ENCODE peak calls at places on chromosomes 12 and 14, in eight cellular contexts. One of them, this sample, is unnamed.

GRCh38 chr14:88189040-88189839 is 133.8 kb downstream of the KCNK10 start:
- DNase-seq in AG04450: peak
- DNase-seq in HepG2: peak
- DNase-seq in CD4-positive, CD25-positive, alpha-beta regulatory T cell: peak
- DNase-seq in CD4-positive, alpha-beta memory T cell: peak
- DNase-seq in stomach: peak
- DNase-seq in heart left ventricle: peak
- DNase-seq in H9: peak
- DNase-seq in this sample: peak

GRCh38 chr14:95300002-95300696 is 19.6 kb downstream of the CLMN start:
- DNase-seq in CD4-positive, alpha-beta memory T cell: no peak
- DNase-seq in CD4-positive, CD25-positive, alpha-beta regulatory T cell: no peak
- DNase-seq in heart left ventricle: no peak
- DNase-seq in HepG2: peak
- DNase-seq in stomach: no peak
- DNase-seq in H9: no peak
- DNase-seq in AG04450: no peak
- DNase-seq in this sample: no peak

GRCh38 chr12:107749094-107749493 is 11.8 kb downstream of the PRDM4 start:
- DNase-seq in CD4-positive, alpha-beta memory T cell: no peak
- DNase-seq in AG04450: no peak
- DNase-seq in heart left ventricle: no peak
- DNase-seq in HepG2: no peak
- DNase-seq in H9: no peak
- DNase-seq in CD4-positive, CD25-positive, alpha-beta regulatory T cell: no peak
- DNase-seq in stomach: no peak
- DNase-seq in this sample: peak

GRCh38 chr12:52189376-52190174 is 2.2 kb downstream of the KRT80 start:
- DNase-seq in stomach: no peak
- DNase-seq in HepG2: no peak
- DNase-seq in CD4-positive, alpha-beta memory T cell: no peak
- DNase-seq in AG04450: no peak
- DNase-seq in H9: no peak
- DNase-seq in CD4-positive, CD25-positive, alpha-beta regulatory T cell: no peak
- DNase-seq in heart left ventricle: no peak
- DNase-seq in this sample: no peak

GRCh38 chr12:52865090-52865944 is 16.5 kb upstream of the KRT78 start:
- DNase-seq in AG04450: peak
- DNase-seq in CD4-positive, CD25-positive, alpha-beta regulatory T cell: no peak
- DNase-seq in stomach: peak
- DNase-seq in heart left ventricle: peak
- DNase-seq in CD4-positive, alpha-beta memory T cell: no peak
- DNase-seq in HepG2: peak
- DNase-seq in H9: peak
- DNase-seq in this sample: no peak

GRCh38 chr14:50763386-50764007 is 67.5 kb downstream of the NIN start:
- DNase-seq in H9: no peak
- DNase-seq in CD4-positive, alpha-beta memory T cell: no peak
- DNase-seq in HepG2: no peak
- DNase-seq in stomach: peak
- DNase-seq in AG04450: peak
- DNase-seq in heart left ventricle: no peak
- DNase-seq in CD4-positive, CD25-positive, alpha-beta regulatory T cell: no peak
- DNase-seq in this sample: no peak

GRCh38 chr12:14958361-14959125 is 2.9 kb downstream of the ARHGDIB start:
- DNase-seq in CD4-positive, CD25-positive, alpha-beta regulatory T cell: no peak
- DNase-seq in HepG2: no peak
- DNase-seq in AG04450: no peak
- DNase-seq in H9: no peak
- DNase-seq in stomach: no peak
- DNase-seq in CD4-positive, alpha-beta memory T cell: no peak
- DNase-seq in heart left ventricle: no peak
- DNase-seq in this sample: no peak

GRCh38 chr14:54703724-54704123 is 136.8 kb downstream of the SAMD4A start:
- DNase-seq in CD4-positive, CD25-positive, alpha-beta regulatory T cell: no peak
- DNase-seq in H9: no peak
- DNase-seq in AG04450: no peak
- DNase-seq in heart left ventricle: no peak
- DNase-seq in HepG2: no peak
- DNase-seq in stomach: no peak
- DNase-seq in CD4-positive, alpha-beta memory T cell: no peak
- DNase-seq in this sample: no peak

GRCh38 chr14:64604854-64605253 is 55.1 kb downstream of the PPP1R36 start:
- DNase-seq in H9: no peak
- DNase-seq in CD4-positive, alpha-beta memory T cell: no peak
- DNase-seq in AG04450: no peak
- DNase-seq in heart left ventricle: no peak
- DNase-seq in stomach: no peak
- DNase-seq in HepG2: no peak
- DNase-seq in CD4-positive, CD25-positive, alpha-beta regulatory T cell: no peak
- DNase-seq in this sample: peak

GRCh38 chr12:131755305-131756113 is 44.6 kb downstream of the SFSWAP start:
- DNase-seq in CD4-positive, CD25-positive, alpha-beta regulatory T cell: peak
- DNase-seq in CD4-positive, alpha-beta memory T cell: no peak
- DNase-seq in AG04450: no peak
- DNase-seq in HepG2: peak
- DNase-seq in H9: peak
- DNase-seq in heart left ventricle: no peak
- DNase-seq in stomach: no peak
- DNase-seq in this sample: no peak

GRCh38 chr14:91261115-91261514 is 16.6 kb upstream of the GPR68 start:
- DNase-seq in CD4-positive, alpha-beta memory T cell: peak
- DNase-seq in stomach: no peak
- DNase-seq in AG04450: no peak
- DNase-seq in heart left ventricle: no peak
- DNase-seq in H9: no peak
- DNase-seq in HepG2: no peak
- DNase-seq in CD4-positive, CD25-positive, alpha-beta regulatory T cell: no peak
- DNase-seq in this sample: no peak

GRCh38 chr14:90408713-90409112 is 11.9 kb downstream of the CALM1 start:
- DNase-seq in heart left ventricle: no peak
- DNase-seq in HepG2: no peak
- DNase-seq in CD4-positive, alpha-beta memory T cell: no peak
- DNase-seq in AG04450: no peak
- DNase-seq in CD4-positive, CD25-positive, alpha-beta regulatory T cell: no peak
- DNase-seq in H9: no peak
- DNase-seq in stomach: no peak
- DNase-seq in this sample: no peak

GRCh38 chr12:22658214-22658613 is 33.2 kb downstream of the ETNK1 start:
- DNase-seq in CD4-positive, CD25-positive, alpha-beta regulatory T cell: no peak
- DNase-seq in stomach: no peak
- DNase-seq in CD4-positive, alpha-beta memory T cell: no peak
- DNase-seq in HepG2: no peak
- DNase-seq in H9: no peak
- DNase-seq in heart left ventricle: no peak
- DNase-seq in AG04450: peak
- DNase-seq in this sample: peak

GRCh38 chr12:31965090-31965489 is 5.9 kb downstream of the RESF1 start:
- DNase-seq in heart left ventricle: no peak
- DNase-seq in HepG2: no peak
- DNase-seq in CD4-positive, CD25-positive, alpha-beta regulatory T cell: no peak
- DNase-seq in CD4-positive, alpha-beta memory T cell: peak
- DNase-seq in H9: no peak
- DNase-seq in stomach: no peak
- DNase-seq in AG04450: no peak
- DNase-seq in this sample: no peak

DNA sequence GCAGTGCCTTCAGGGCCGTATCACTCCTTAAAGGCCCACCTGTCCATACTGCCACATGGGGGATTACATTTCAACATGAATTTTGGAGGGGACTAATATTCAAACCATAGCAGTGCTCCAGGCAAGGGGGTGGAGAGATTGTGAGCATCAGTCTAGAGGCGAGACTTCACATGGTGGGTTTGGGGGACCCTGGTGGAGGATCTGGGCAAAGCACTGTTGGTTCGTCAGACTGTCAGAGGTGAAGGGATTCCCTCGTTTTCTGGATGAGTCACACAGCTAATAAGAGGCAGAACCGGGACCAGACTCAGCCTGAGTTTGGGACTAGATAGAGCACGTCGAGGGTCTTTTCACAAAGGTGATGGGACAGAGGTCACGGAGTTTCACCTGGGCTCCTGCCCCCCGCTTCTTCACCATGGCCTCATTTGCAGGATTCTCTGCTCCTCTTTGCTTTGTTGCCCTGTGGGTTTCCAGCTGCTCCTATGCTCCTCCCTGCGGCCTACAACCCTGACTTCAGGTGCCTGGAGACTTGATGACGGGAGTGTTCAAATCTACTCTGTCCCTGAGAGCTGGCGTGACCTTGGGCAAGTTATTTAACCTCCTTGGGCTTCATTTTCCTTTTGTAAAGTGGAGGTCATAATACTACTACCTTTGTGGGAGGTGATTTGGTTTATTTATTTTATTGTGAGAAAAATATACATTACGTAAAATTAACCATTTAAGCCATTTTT is 41.5 kb downstream of the TEAD4 start:
- DNase-seq in CD4-positive, alpha-beta memory T cell: no peak
- DNase-seq in stomach: no peak
- DNase-seq in H9: no peak
- DNase-seq in AG04450: no peak
- DNase-seq in HepG2: peak
- DNase-seq in heart left ventricle: no peak
- DNase-seq in CD4-positive, CD25-positive, alpha-beta regulatory T cell: no peak
- DNase-seq in this sample: no peak
- H3K27ac ChIP-seq in CD4-positive, alpha-beta memory T cell: no peak
- H3K27ac ChIP-seq in stomach: no peak
- H3K27ac ChIP-seq in H9: no peak
- H3K27ac ChIP-seq in AG04450: no peak
- H3K27ac ChIP-seq in HepG2: no peak
- H3K27ac ChIP-seq in heart left ventricle: no peak
- H3K27ac ChIP-seq in CD4-positive, CD25-positive, alpha-beta regulatory T cell: no peak
- H3K27ac ChIP-seq in this sample: no peak

DNA sequence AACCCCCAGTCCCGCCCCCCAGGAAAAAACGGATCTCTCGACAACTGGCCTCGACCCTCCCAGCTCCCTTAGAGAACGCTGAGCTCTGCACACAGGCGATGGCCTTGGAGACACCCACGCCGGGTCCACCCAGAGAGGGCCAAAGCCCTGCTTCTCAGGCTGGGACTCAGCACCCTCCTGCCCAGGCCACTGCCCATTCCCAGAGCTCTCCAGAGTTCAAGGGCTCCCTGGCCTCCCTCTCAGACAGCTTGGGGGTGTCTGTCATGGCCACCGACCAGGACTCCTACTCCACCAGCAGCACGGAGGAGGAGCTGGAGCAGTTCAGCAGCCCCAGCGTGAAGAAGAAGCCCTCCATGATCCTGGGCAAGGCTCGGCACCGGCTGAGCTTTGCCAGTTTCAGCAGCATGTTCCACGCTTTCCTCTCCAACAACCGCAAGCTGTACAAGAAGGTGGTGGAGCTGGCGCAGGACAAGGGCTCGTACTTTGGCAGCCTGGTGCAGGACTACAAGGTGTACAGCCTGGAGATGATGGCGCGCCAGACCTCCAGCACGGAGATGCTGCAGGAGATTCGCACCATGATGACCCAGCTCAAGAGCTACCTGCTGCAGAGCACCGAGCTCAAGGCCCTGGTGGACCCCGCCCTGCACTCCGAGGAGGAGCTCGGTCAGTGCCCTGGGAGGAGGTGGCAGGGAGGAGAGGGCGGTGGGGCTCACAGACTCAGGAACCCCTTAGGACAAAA is 95.8 kb downstream of the LGMN start:
- DNase-seq in heart left ventricle: no peak
- DNase-seq in HepG2: no peak
- DNase-seq in AG04450: no peak
- DNase-seq in H9: no peak
- DNase-seq in stomach: no peak
- DNase-seq in CD4-positive, alpha-beta memory T cell: no peak
- DNase-seq in CD4-positive, CD25-positive, alpha-beta regulatory T cell: peak
- DNase-seq in this sample: no peak
- H3K27ac ChIP-seq in heart left ventricle: peak
- H3K27ac ChIP-seq in HepG2: no peak
- H3K27ac ChIP-seq in AG04450: no peak
- H3K27ac ChIP-seq in H9: no peak
- H3K27ac ChIP-seq in stomach: peak
- H3K27ac ChIP-seq in CD4-positive, alpha-beta memory T cell: peak
- H3K27ac ChIP-seq in CD4-positive, CD25-positive, alpha-beta regulatory T cell: peak
- H3K27ac ChIP-seq in this sample: no peak

GRCh38 chr14:82420874-82421273 is 887.2 kb upstream of the SEL1L start:
- DNase-seq in HepG2: no peak
- DNase-seq in AG04450: no peak
- DNase-seq in CD4-positive, alpha-beta memory T cell: no peak
- DNase-seq in CD4-positive, CD25-positive, alpha-beta regulatory T cell: no peak
- DNase-seq in stomach: no peak
- DNase-seq in H9: no peak
- DNase-seq in heart left ventricle: no peak
- DNase-seq in this sample: no peak
- H3K27ac ChIP-seq in HepG2: no peak
- H3K27ac ChIP-seq in AG04450: no peak
- H3K27ac ChIP-seq in CD4-positive, alpha-beta memory T cell: no peak
- H3K27ac ChIP-seq in CD4-positive, CD25-positive, alpha-beta regulatory T cell: no peak
- H3K27ac ChIP-seq in stomach: no peak
- H3K27ac ChIP-seq in H9: no peak
- H3K27ac ChIP-seq in heart left ventricle: no peak
- H3K27ac ChIP-seq in this sample: no peak

DNA sequence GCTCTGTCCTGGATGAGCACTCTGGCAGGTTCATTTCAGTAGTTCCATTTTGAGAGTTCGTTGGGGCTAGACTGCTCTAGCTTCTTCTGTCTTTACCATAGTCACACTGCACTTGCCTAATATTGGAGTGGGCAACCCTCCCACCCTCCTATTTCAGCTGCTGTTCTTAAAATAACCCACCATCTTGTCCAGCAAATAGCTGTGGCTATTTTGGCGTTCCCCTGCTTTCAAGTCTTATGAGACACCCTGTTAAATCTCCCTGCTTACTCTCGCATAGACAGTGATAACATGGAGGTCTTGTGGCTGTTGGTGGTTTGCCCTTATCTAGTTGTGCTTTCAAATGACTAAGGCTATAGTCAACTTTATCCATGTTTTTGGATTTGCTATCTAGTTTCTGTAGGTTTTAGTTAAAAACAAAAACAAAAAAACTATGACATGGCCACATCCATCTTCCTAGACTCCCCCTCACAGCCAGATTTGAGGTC is 65.5 kb downstream of the LRP6 start:
- DNase-seq in heart left ventricle: peak
- DNase-seq in CD4-positive, CD25-positive, alpha-beta regulatory T cell: no peak
- DNase-seq in stomach: no peak
- DNase-seq in H9: no peak
- DNase-seq in HepG2: no peak
- DNase-seq in CD4-positive, alpha-beta memory T cell: no peak
- DNase-seq in AG04450: no peak
- DNase-seq in this sample: no peak
- H3K27ac ChIP-seq in heart left ventricle: peak
- H3K27ac ChIP-seq in CD4-positive, CD25-positive, alpha-beta regulatory T cell: no peak
- H3K27ac ChIP-seq in stomach: no peak
- H3K27ac ChIP-seq in H9: no peak
- H3K27ac ChIP-seq in HepG2: no peak
- H3K27ac ChIP-seq in CD4-positive, alpha-beta memory T cell: no peak
- H3K27ac ChIP-seq in AG04450: no peak
- H3K27ac ChIP-seq in this sample: no peak